ENCODE peak calls at places on chromosomes 1 and 21, in five cellular contexts. R, U, Z, G and D are unnamed samples.

GRCh38 chr1:147156643-147157042 is 15.6 kb downstream of the PRKAB2 start:
- DNase-seq in R (no peak), U (no peak), Z (no peak), G (no peak), D (no peak)

GRCh38 chr21:30354308-30355005 is 6.1 kb upstream of the KRTAP23-1 start:
- DNase-seq in R (no peak), U (no peak), Z (no peak), G (no peak), D (no peak)

GRCh38 chr1:237568955-237569354 is 321.8 kb downstream of the ZP4 start:
- DNase-seq in R (no peak), U (no peak), Z (no peak), G (no peak), D (no peak)

GRCh38 chr1:212228591-212229119 is 56.6 kb upstream of the PPP2R5A start:
- DNase-seq in R (no peak), U (no peak), Z (no peak), G (no peak), D (no peak)

GRCh38 chr1:175274368-175274767 is 81.8 kb upstream of the KIAA0040 start:
- DNase-seq in R (no peak), U (no peak), Z (no peak), G (no peak), D (no peak)

GRCh38 chr1:31651766-31652165 is 7.1 kb upstream of the PEF1 start:
- DNase-seq in R (no peak), U (no peak), Z (no peak), G (no peak), D (no peak)

GRCh38 chr21:21045538-21045937 is 47.3 kb downstream of the NCAM2 start:
- DNase-seq in R (no peak), U (no peak), Z (no peak), G (peak; percentile 39), D (peak; percentile 42)

GRCh38 chr1:11638121-11638520 is 16.1 kb downstream of the FBXO2 start:
- DNase-seq in R (no peak), U (no peak), Z (no peak), G (no peak), D (no peak)

GRCh38 chr1:241706257-241706656 is 54.2 kb downstream of the WDR64 start:
- DNase-seq in R (no peak), U (no peak), Z (no peak), G (peak; percentile 9), D (peak; percentile 47)

GRCh38 chr1:147579532-147580199 is 38.4 kb downstream of the BCL9 start:
- DNase-seq in R (no peak), U (peak; percentile 12), Z (no peak), G (peak; percentile 43), D (peak; percentile 31)

GRCh38 chr1:82453511-82454185 is 652.9 kb downstream of the ADGRL2 start:
- DNase-seq in R (no peak), U (no peak), Z (no peak), G (no peak), D (no peak)

GRCh38 chr1:227947678-227948492 is at the start of gene WNT9A:
- DNase-seq in R (no peak), U (peak; percentile 47), Z (no peak), G (peak; percentile 60), D (peak; percentile 45)

GRCh38 chr1:246893205-246893939 is 38.4 kb downstream of the AHCTF1 start:
- DNase-seq in R (no peak), U (no peak), Z (no peak), G (no peak), D (no peak)

GRCh38 chr1:64387382-64388066 is 82.4 kb upstream of the CACHD1 start:
- DNase-seq in R (no peak), U (no peak), Z (no peak), G (no peak), D (no peak)

DNA sequence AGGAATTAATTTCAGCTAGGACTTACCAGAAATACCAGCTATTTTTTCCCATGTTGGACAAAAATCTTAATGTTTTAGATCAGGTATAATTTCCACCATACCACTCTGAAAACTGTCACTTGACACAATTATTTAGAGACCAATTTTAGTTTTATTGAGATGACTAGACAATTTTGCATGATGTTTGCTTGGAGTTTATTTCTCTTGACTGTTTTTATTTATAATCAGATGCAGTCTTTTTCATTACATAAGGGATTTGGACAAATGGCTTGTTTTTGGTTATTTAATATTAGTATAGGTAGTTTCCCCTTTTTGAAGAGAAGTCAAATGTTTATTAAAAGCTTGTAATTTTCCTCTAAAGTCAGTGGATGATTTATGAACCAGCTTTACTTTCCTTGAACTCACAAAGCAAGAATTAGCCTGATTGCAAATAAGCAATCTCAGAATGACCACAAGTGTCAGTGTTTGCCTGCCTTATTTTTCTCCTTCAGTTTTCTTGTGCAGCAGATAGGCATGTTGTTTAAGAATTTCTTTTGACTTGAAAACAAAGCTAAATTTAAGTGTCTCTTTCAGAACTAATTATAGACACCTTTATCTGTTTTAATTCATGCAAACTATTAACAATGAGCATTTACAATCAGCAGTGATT is 3.8 kb upstream of the B3GALT2 start:
- DNase-seq in R (no peak), U (no peak), Z (no peak), G (peak; percentile 39), D (peak; percentile 28)
- TF ChIP-seq CTCF in R (no peak), U (peak; percentile 27), Z (no peak), G (peak; percentile 30), D (peak; percentile 23)

GRCh38 chr1:26705788-26706237 is 10.0 kb downstream of the ARID1A start:
- DNase-seq in R (peak; percentile 98), U (peak; percentile 72), Z (no peak), G (peak; percentile 88), D (peak; percentile 86)
- H3K4me3 ChIP-seq in R (no peak overlapping the region), U (no peak overlapping the region), Z (no peak overlapping the region), G (no peak overlapping the region), D (no peak overlapping the region)

GRCh38 chr1:158978730-158979129 is 31.0 kb upstream of the IFI16 start:
- DNase-seq in R (no peak), U (no peak), Z (no peak), G (no peak), D (no peak)

GRCh38 chr1:158969855-158970254 is 38.5 kb downstream of the PYHIN1 start:
- DNase-seq in R (no peak), U (no peak), Z (no peak), G (no peak), D (peak; percentile 15)

GRCh38 chr1:158969166-158969565 is 37.8 kb downstream of the PYHIN1 start:
- DNase-seq in R (no peak), U (no peak), Z (no peak), G (no peak), D (no peak)

DNA sequence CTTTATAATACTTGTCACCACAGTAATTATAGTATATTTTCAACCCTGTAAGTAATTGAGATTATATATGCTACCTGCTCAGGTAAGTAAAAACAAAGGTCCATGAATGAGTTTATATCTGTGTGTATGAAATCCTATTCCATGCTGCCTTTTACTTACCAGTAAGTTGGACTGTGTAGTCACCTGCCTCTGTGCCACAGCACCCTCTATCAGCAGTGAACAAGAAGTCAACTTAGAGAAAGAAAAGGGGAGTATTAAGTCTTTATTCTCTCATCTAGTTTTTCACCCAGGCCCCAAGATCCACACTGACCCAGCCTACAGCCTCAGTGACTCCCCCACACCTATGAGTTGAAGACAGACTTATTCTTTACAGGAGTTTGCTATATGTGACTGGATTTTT is 36.9 kb upstream of the IFI16 start:
- DNase-seq in R (no peak), U (no peak), Z (no peak), G (peak; percentile 2), D (peak; percentile 5)
- TF ChIP-seq CTCF in R (no peak), U (no peak), Z (peak; percentile 2), G (no peak), D (no peak)

DNA sequence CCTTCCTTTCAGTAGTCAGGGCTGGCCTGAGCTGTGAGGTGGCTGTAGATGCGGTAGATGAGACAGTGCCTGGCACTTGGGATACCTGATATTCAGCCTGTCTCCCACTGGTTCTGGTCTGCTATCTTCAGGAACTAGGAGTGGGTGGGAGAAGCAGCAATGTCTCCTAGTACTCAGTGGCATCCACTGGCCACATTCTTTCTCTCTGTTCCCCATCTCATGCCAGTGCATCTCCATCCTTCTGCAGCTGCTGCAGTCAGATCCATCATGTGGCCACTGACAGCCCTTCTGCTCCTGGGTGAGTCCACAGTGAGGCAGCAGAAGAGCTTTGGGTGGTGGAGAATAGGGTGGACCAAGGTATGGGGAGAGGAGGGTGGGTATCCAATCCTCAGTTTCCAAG is 1.1 kb downstream of the FCRLB start:
- DNase-seq in R (no peak), U (no peak), Z (no peak), G (no peak), D (no peak)
- H3K4me3 ChIP-seq in R (no peak overlapping the region), U (no peak overlapping the region), Z (no peak overlapping the region), G (no peak overlapping the region), D (no peak overlapping the region)

DNA sequence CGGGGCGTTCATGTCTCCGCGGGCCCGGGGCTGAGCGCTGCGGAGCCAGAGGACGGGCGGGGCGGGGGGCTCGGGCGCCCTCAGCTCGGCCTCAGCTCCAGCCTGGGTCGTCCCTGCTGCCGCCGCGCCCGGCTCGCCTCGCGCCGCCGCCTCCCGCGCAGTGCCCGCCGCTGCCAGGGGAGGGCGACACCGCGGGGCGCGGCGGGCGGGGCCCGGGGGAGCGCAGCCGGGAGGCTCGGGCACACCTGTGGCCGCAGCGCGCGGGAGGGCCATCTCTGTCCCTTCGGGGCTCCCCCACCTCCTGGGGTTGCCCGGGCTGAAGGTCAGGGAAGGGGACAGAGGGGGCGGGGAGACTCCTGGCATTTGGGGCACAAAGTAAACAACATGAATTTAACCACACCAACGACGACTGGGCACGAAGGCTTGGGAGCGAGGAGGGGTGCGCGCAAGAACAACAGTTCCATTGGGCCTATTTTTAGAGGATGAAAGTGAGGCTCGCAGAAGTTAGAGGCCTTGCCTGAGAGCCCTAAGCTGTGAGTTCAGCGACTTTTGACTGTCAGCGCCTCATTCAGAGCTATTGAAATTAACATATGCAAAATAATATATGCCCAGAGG is at the start of gene FAM131C:
- DNase-seq in R (no peak), U (peak; percentile 61), Z (no peak), G (no peak), D (no peak)
- TF ChIP-seq CTCF in R (peak; percentile 97), U (peak; percentile 65), Z (no peak), G (peak; percentile 25), D (no peak)

GRCh38 chr1:59638172-59638800 is 176.5 kb upstream of the HOOK1 start:
- DNase-seq in R (no peak), U (no peak), Z (no peak), G (peak; percentile 82), D (peak; percentile 93)
- H3K4me3 ChIP-seq in R (no peak overlapping the region), U (no peak overlapping the region), Z (no peak overlapping the region), G (no peak overlapping the region), D (no peak overlapping the region)

GRCh38 chr1:43986712-43987111 is 4.7 kb upstream of the CCDC24 start:
- DNase-seq in R (no peak), U (no peak), Z (no peak), G (no peak), D (no peak)
- TF ChIP-seq CTCF in R (no peak), U (no peak), Z (no peak), G (no peak), D (no peak)

GRCh38 chr1:1210726-1211540 is 3.0 kb downstream of the TNFRSF4 start:
- DNase-seq in R (no peak), U (no peak), Z (no peak), G (no peak), D (no peak)
- H3K4me3 ChIP-seq in R (no peak overlapping the region), U (no peak overlapping the region), Z (no peak overlapping the region), G (no peak overlapping the region), D (no peak overlapping the region)